ENCODE peak calls at places on chromosomes 6 and 20, in four cellular contexts. One of them, this sample, is unnamed.

GRCh38 chr6:81668615-81669047 is 83.8 kb downstream of the TENT5A start:
- DNase-seq in dorsolateral prefrontal cortex: no peak
- DNase-seq in neural progenitor cell: no peak
- DNase-seq in esophagus squamous epithelium: no peak
- DNase-seq in this sample: no peak

GRCh38 chr6:152399409-152399808 is 237.8 kb downstream of the SYNE1 start:
- DNase-seq in dorsolateral prefrontal cortex: no peak
- DNase-seq in neural progenitor cell: no peak
- DNase-seq in esophagus squamous epithelium: no peak
- DNase-seq in this sample: no peak

GRCh38 chr6:166313255-166314070 is 5.3 kb upstream of the PRR18 start:
- DNase-seq in dorsolateral prefrontal cortex: no peak
- DNase-seq in neural progenitor cell: peak
- DNase-seq in esophagus squamous epithelium: no peak
- DNase-seq in this sample: peak

GRCh38 chr20:32527052-32527446 is 58.1 kb downstream of the NOL4L start:
- DNase-seq in dorsolateral prefrontal cortex: peak
- DNase-seq in neural progenitor cell: no peak
- DNase-seq in esophagus squamous epithelium: no peak
- DNase-seq in this sample: no peak

GRCh38 chr20:300345-300744 is 3.0 kb downstream of the ZCCHC3 start:
- DNase-seq in dorsolateral prefrontal cortex: no peak
- DNase-seq in neural progenitor cell: no peak
- DNase-seq in esophagus squamous epithelium: no peak
- DNase-seq in this sample: no peak

GRCh38 chr6:135722182-135722581 is 129.3 kb upstream of the PDE7B start:
- DNase-seq in dorsolateral prefrontal cortex: no peak
- DNase-seq in neural progenitor cell: no peak
- DNase-seq in esophagus squamous epithelium: no peak
- DNase-seq in this sample: no peak

GRCh38 chr20:62276448-62276847 is 26.3 kb upstream of the ADRM1 start:
- DNase-seq in dorsolateral prefrontal cortex: no peak
- DNase-seq in neural progenitor cell: no peak
- DNase-seq in esophagus squamous epithelium: no peak
- DNase-seq in this sample: no peak

GRCh38 chr20:62356948-62357667 is 10.0 kb downstream of the LAMA5 start:
- DNase-seq in dorsolateral prefrontal cortex: no peak
- DNase-seq in neural progenitor cell: no peak
- DNase-seq in esophagus squamous epithelium: no peak
- DNase-seq in this sample: no peak

GRCh38 chr6:148617522-148617921 is 129.3 kb upstream of the UST start:
- DNase-seq in dorsolateral prefrontal cortex: no peak
- DNase-seq in neural progenitor cell: no peak
- DNase-seq in esophagus squamous epithelium: no peak
- DNase-seq in this sample: no peak

GRCh38 chr6:43413002-43413401 is 14.3 kb upstream of the ABCC10 start:
- DNase-seq in dorsolateral prefrontal cortex: no peak
- DNase-seq in neural progenitor cell: no peak
- DNase-seq in esophagus squamous epithelium: no peak
- DNase-seq in this sample: no peak

GRCh38 chr6:50815436-50816114 is 3.1 kb upstream of the TFAP2B start:
- DNase-seq in dorsolateral prefrontal cortex: no peak
- DNase-seq in neural progenitor cell: no peak
- DNase-seq in esophagus squamous epithelium: no peak
- DNase-seq in this sample: no peak

GRCh38 chr6:151209071-151209831 is 30.5 kb upstream of the AKAP12 start:
- DNase-seq in dorsolateral prefrontal cortex: no peak
- DNase-seq in neural progenitor cell: no peak
- DNase-seq in esophagus squamous epithelium: no peak
- DNase-seq in this sample: peak

GRCh38 chr20:43584448-43585138 is 6.1 kb upstream of the IFT52 start:
- DNase-seq in dorsolateral prefrontal cortex: no peak
- DNase-seq in neural progenitor cell: no peak
- DNase-seq in esophagus squamous epithelium: no peak
- DNase-seq in this sample: no peak

GRCh38 chr20:43583982-43584432 is 6.7 kb upstream of the IFT52 start:
- DNase-seq in dorsolateral prefrontal cortex: peak
- DNase-seq in neural progenitor cell: no peak
- DNase-seq in esophagus squamous epithelium: no peak
- DNase-seq in this sample: peak

GRCh38 chr20:43579861-43580793 is 10.6 kb upstream of the IFT52 start:
- DNase-seq in dorsolateral prefrontal cortex: no peak
- DNase-seq in neural progenitor cell: no peak
- DNase-seq in esophagus squamous epithelium: no peak
- DNase-seq in this sample: no peak

GRCh38 chr20:43586641-43587040 is 4.1 kb upstream of the IFT52 start:
- DNase-seq in dorsolateral prefrontal cortex: no peak
- DNase-seq in neural progenitor cell: no peak
- DNase-seq in esophagus squamous epithelium: no peak
- DNase-seq in this sample: no peak

DNA sequence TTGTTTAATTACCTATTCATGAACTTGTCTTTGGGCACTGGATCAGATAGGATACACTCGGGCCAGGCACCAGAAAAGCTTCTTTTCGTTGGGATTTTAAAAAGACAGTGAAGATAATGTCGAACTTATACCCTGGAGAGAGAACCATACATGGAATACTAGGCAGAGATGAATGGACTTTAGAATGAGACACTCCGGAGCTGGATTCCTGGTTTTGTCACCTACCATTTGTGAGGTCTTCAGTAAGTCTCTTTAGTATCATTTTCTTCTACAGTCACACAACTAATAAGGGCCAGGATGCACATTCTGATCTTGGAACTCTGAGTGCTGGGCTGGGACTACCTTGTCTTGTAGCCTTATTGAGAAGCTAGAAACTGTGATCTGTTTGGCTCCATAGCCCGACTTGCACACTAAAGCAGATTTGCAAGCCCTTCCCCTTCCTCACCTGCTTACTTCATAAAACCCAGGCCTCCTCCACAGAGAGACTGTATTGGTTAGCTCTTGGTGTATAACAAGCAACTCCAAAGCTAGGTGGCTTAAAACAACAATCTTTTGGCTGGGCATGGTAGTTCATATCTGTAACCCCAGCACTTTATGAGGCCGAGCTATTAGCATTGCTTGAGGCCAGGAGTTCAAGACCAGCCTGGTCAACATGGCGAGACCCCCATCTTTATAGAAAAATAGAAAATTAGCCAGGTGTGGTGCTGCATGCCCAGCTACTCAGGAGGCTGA is 7.4 kb upstream of the IFT52 start:
- DNase-seq in dorsolateral prefrontal cortex: no peak
- DNase-seq in neural progenitor cell: no peak
- DNase-seq in esophagus squamous epithelium: no peak
- DNase-seq in this sample: no peak
- TF ChIP-seq CTCF in dorsolateral prefrontal cortex: no peak
- TF ChIP-seq CTCF in neural progenitor cell: no peak
- TF ChIP-seq CTCF in esophagus squamous epithelium: no peak
- TF ChIP-seq CTCF in this sample: no peak

GRCh38 chr6:52514514-52514913 is 62.3 kb downstream of the TRAM2 start:
- DNase-seq in dorsolateral prefrontal cortex: no peak
- DNase-seq in neural progenitor cell: no peak
- DNase-seq in esophagus squamous epithelium: no peak
- DNase-seq in this sample: peak
- H3K4me3 ChIP-seq in dorsolateral prefrontal cortex: no peak
- H3K4me3 ChIP-seq in neural progenitor cell: no peak
- H3K4me3 ChIP-seq in esophagus squamous epithelium: no peak
- H3K4me3 ChIP-seq in this sample: no peak

DNA sequence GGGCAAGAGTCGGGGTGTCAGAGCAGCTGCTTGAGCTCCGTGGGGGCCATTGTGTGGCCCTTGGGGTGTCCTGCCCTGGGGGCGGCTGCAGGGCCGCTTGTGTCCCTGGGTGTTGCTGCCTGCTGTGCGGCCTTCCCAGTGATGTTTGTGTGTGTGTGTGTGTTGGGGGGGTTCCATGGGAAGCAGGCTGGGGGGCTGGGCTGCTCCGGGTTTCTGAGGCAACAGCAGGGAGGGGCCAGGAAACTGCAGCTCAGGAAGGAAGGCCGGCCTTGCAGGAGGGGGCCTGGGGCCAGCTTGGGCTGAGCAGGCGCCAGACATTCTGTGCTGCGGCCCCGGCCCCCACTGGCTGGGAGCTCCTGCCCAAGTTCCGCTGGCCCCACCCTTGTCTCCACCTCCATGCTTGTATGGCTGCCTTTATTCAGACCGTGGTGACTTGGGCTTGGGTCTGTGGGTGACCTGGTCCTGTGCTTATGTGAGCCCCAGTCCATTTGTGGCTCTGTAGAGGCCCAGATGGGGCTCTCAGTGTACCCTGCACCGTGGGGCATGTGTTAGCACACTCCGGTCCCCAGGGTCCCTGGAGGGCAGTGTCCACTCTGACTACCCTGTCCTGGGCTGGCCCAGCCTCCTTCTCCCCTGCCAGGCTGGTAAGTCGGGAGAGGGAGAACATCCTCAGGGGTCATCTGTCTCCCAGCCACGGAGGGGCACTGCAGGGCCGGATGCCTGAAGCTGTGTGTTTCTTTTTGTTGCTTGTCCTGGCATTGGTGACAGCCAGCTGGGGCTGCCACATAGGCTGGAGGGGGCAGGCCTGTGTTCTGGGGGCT is 4.6 kb upstream of the SOX18 start:
- DNase-seq in dorsolateral prefrontal cortex: no peak
- DNase-seq in neural progenitor cell: peak
- DNase-seq in esophagus squamous epithelium: no peak
- DNase-seq in this sample: no peak
- TF ChIP-seq CTCF in dorsolateral prefrontal cortex: no peak
- TF ChIP-seq CTCF in neural progenitor cell: peak
- TF ChIP-seq CTCF in esophagus squamous epithelium: no peak
- TF ChIP-seq CTCF in this sample: peak

DNA sequence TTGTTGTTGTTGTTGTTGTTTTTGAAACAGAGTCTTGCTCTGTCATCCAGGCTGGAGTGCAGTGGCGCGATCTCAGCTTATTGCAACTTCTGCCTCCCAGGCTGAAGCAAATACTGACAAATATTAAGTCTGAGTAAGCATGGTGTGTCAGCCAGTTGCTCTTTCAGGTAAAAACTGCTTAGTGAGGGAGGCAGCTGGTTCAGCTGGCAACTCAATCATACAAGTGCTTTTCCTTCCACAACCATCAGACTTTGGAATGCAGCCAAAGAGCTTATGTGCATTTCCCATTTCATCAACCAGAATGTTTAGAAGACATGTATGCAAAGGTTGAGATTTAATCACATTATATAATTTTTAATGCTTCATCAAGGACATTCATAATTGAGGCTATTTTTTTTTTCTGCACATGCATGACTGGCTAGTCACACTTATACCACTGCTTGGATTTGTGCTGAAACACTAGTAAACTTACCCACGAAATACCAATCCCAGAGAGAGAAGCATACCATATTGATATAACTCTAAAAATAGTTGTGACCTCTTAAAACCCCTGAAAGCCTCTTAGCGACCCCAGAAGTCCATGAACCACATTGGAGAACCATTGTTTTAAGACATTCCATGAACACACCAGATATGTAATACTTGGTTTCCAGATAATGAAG is 56.0 kb downstream of the CLIC5 start:
- DNase-seq in dorsolateral prefrontal cortex: no peak
- DNase-seq in neural progenitor cell: no peak
- DNase-seq in esophagus squamous epithelium: no peak
- DNase-seq in this sample: no peak
- H3K4me3 ChIP-seq in dorsolateral prefrontal cortex: no peak
- H3K4me3 ChIP-seq in neural progenitor cell: no peak
- H3K4me3 ChIP-seq in esophagus squamous epithelium: no peak
- H3K4me3 ChIP-seq in this sample: no peak

GRCh38 chr6:169787797-169788196 is 36.4 kb downstream of the ERMARD start:
- DNase-seq in dorsolateral prefrontal cortex: no peak
- DNase-seq in neural progenitor cell: no peak
- DNase-seq in esophagus squamous epithelium: no peak
- DNase-seq in this sample: no peak
- TF ChIP-seq CTCF in dorsolateral prefrontal cortex: no peak
- TF ChIP-seq CTCF in neural progenitor cell: no peak
- TF ChIP-seq CTCF in esophagus squamous epithelium: no peak
- TF ChIP-seq CTCF in this sample: no peak

DNA sequence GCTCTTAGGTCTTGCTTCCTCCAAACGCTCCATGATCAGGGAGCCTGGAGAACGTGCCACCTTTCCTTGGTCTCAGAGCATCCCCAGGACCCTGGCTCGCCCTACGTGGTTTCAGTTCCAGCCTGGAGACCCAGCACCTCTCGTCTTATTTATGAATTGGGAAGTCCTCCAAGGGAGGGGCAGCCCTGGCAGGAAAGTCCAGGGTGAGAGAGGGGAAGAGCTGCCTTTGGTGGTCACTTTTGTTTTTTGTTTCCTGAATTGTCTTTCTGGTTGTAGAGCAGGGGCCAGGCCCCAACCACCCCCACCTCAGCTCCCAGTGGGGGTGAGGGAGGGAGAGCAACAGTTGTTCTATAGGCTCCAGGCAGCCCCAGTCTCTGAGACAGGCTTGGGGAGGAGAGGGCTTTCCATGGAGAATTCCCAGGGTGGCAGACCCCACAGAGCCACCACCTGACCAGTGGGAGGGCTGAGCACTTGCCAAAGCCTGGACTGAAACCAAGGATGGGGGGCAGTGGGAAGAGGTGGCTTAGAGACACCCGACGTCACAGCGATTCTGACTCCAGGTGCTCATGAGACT is 88.8 kb downstream of the PRND start:
- DNase-seq in dorsolateral prefrontal cortex: no peak
- DNase-seq in neural progenitor cell: no peak
- DNase-seq in esophagus squamous epithelium: no peak
- DNase-seq in this sample: no peak
- H3K4me3 ChIP-seq in dorsolateral prefrontal cortex: no peak
- H3K4me3 ChIP-seq in neural progenitor cell: no peak
- H3K4me3 ChIP-seq in esophagus squamous epithelium: no peak
- H3K4me3 ChIP-seq in this sample: no peak

DNA sequence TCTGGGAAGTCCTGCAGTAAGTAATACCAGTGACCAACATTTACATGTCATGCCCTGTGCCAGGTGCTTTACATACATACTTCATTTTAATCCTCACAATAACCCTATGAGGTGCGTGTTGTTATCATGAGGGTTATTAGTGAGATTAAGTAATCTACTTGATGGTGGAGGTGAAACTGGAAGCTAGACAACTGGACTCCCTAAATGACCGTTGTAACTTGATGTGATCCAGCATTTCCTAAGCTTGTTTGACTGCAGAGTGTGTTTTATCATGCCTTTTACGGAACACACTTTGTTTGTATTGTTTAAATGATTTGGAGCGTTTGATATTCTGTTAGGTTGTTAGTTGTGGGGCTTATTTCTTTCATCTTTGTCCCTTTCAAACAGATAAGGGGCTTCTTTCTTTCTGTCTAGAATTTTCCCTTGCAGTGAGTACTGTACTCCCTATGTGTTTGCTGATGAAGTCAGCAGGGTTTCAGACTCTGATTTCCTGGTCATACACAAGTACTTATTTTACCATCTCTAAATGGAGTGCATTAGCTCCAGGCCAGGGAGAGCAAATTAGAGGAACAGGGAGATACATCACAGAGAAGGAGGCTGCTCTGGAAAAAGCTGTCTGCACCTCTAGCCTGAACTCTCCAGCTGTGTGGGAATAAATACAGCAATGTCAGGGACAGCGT is 29.8 kb downstream of the CHMP4B start:
- DNase-seq in dorsolateral prefrontal cortex: no peak
- DNase-seq in neural progenitor cell: no peak
- DNase-seq in esophagus squamous epithelium: no peak
- DNase-seq in this sample: no peak
- TF ChIP-seq CTCF in dorsolateral prefrontal cortex: no peak
- TF ChIP-seq CTCF in neural progenitor cell: no peak
- TF ChIP-seq CTCF in esophagus squamous epithelium: no peak
- TF ChIP-seq CTCF in this sample: no peak

DNA sequence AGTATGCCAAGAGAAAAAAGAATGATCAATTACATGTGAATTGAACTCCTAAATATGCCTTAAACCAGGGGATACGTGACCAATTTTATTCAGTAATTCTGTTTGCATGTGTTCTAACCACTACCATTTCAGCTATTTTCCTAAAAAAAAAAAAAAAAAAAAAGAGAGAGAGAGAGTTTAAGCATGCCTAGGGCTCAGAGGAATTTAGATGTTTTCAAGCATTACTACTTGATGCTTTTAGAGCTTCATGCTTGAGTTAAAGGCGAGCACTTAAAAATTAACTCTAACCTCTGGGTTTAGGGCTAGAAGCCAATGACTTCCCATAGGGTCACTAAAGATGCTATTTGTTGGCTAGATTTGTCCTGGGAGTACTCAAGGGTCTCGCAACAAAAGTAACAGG is 217.8 kb downstream of the ATXN1 start:
- DNase-seq in dorsolateral prefrontal cortex: no peak
- DNase-seq in neural progenitor cell: no peak
- DNase-seq in esophagus squamous epithelium: no peak
- DNase-seq in this sample: peak
- H3K4me3 ChIP-seq in dorsolateral prefrontal cortex: no peak
- H3K4me3 ChIP-seq in neural progenitor cell: no peak
- H3K4me3 ChIP-seq in esophagus squamous epithelium: no peak
- H3K4me3 ChIP-seq in this sample: no peak

This sample was measured in epithelial cell of proximal tubule.